ENCODE peak calls at places on chromosome X, in five cellular contexts. H is breast epithelium, S is heart left ventricle, G is IMR-90, C is tibial nerve. P is an unnamed sample. For H3K27me3, the result is how much of the 10 kb centered on the place peaks cover.

GRCh38 chrX:10630320-10630719 is 9.9 kb upstream of the MID1 start:
- DNase-seq in H (no peak), S (no peak), G (no peak), C (no peak), P (no peak)

GRCh38 chrX:71659342-71659741 is 8.0 kb upstream of the LOC101059915 start:
- DNase-seq in H (no peak), S (no peak), G (no peak), C (no peak), P (no peak)

GRCh38 chrX:126552313-126553022 is at the start of gene DCAF12L1:
- DNase-seq in H (no peak), S (no peak), G (no peak), C (no peak), P (no peak)

GRCh38 chrX:115547448-115547847 is 13.5 kb upstream of the PLS3 start:
- DNase-seq in H (no peak), S (no peak), G (no peak), C (no peak), P (no peak)

GRCh38 chrX:107542500-107542899 is 85.8 kb upstream of the PRPS1 start:
- DNase-seq in H (no peak), S (no peak), G (peak), C (no peak), P (no peak)

GRCh38 chrX:39811391-39811790 is 286.4 kb downstream of the BCOR start:
- DNase-seq in H (no peak), S (peak), G (no peak), C (no peak), P (no peak)

GRCh38 chrX:150508461-150509367 is 59.7 kb upstream of the MTM1 start:
- DNase-seq in H (peak), S (peak), G (peak), C (peak), P (no peak)

GRCh38 chrX:361231-362145 is 25.2 kb downstream of the PPP2R3B start:
- DNase-seq in H (no peak), S (no peak), G (no peak), C (no peak), P (no peak)

GRCh38 chrX:51834076-51834475 is 59.3 kb upstream of the MAGED1 start:
- DNase-seq in H (no peak), S (no peak), G (no peak), C (no peak), P (no peak)

GRCh38 chrX:96715412-96715940 is 30.8 kb downstream of the DIAPH2 start:
- DNase-seq in H (no peak), S (no peak), G (peak), C (no peak), P (no peak)

GRCh38 chrX:51852621-51853020 is 40.8 kb upstream of the MAGED1 start:
- DNase-seq in H (no peak), S (no peak), G (no peak), C (no peak), P (no peak)

GRCh38 chrX:55039471-55039870 is 8.7 kb upstream of the ALAS2 start:
- DNase-seq in H (no peak), S (no peak), G (no peak), C (no peak), P (no peak)

GRCh38 chrX:95218964-95219363 is 1465.7 kb upstream of the DIAPH2 start:
- DNase-seq in H (no peak), S (no peak), G (no peak), C (no peak), P (no peak)

GRCh38 chrX:119605739-119606507 is at the start of gene NKRF:
- DNase-seq in H (peak), S (peak), G (peak), C (peak), P (peak)

GRCh38 chrX:134925551-134925950 is 65.2 kb upstream of the SMIM10 start:
- DNase-seq in H (no peak), S (no peak), G (no peak), C (no peak), P (no peak)

GRCh38 chrX:19867411-19867732 is 20.0 kb downstream of the SH3KBP1 start:
- DNase-seq in H (no peak), S (no peak), G (peak), C (no peak), P (no peak)

GRCh38 chrX:70289168-70289792 is 447 bp downstream of the PDZD11 start:
- DNase-seq in H (no peak), S (no peak), G (peak), C (no peak), P (no peak)

GRCh38 chrX:70293621-70294020 is 3.7 kb downstream of the KIF4A start:
- DNase-seq in H (no peak), S (no peak), G (peak), C (no peak), P (no peak)

GRCh38 chrX:70292788-70293187 is 2.9 kb downstream of the KIF4A start:
- DNase-seq in H (no peak), S (no peak), G (no peak), C (no peak), P (no peak)

GRCh38 chrX:70289793-70290770 is at the start of the genes KIF4A and PDZD11:
- DNase-seq in H (peak), S (peak), G (peak), C (peak), P (peak)
- TF ChIP-seq POLR2A in H (no peak), S (no peak), G (peak), C (no peak), P (no peak)

GRCh38 chrX:47900833-47901232 is 64.1 kb downstream of the ZNF81 start:
- DNase-seq in H (no peak), S (no peak), G (no peak), C (no peak), P (no peak)
- H3K27me3 ChIP-seq in H (under half), S (under half), G (under half), C (under half), P (under half)

GRCh38 chrX:109489174-109489573 is 7.3 kb upstream of the GUCY2F start:
- DNase-seq in H (no peak), S (no peak), G (no peak), C (no peak), P (no peak)
- TF ChIP-seq POLR2A in H (no peak), S (no peak), G (no peak), C (no peak), P (no peak)

GRCh38 chrX:130895299-130895698 is 7.7 kb downstream of the ENOX2 start:
- DNase-seq in H (no peak), S (no peak), G (peak), C (no peak), P (no peak)
- H3K27me3 ChIP-seq in H (under half), S (under half), G (under half), C (under half), P (under half)

GRCh38 chrX:16772460-16772859 is 13.8 kb upstream of the TXLNG start:
- DNase-seq in H (no peak), S (no peak), G (no peak), C (no peak), P (no peak)

GRCh38 chrX:16770970-16771482 is 15.2 kb upstream of the TXLNG start:
- DNase-seq in H (no peak), S (no peak), G (no peak), C (no peak), P (no peak)

GRCh38 chrX:16774746-16775145 is 11.5 kb upstream of the TXLNG start:
- DNase-seq in H (no peak), S (no peak), G (no peak), C (no peak), P (no peak)

GRCh38 chrX:16771483-16772398 is 14.5 kb upstream of the TXLNG start:
- DNase-seq in H (no peak), S (no peak), G (peak), C (no peak), P (peak)
- TF ChIP-seq POLR2A in H (no peak), S (no peak), G (peak), C (no peak), P (no peak)